ENCODE peak calls at places on chromosomes 2 and 18, in eight cellular contexts. U is tibial artery, H is prostate gland, Q is GM06990, I is A549, O is GM12878, X is astrocyte of the cerebellum, Y is choroid plexus epithelial cell. M is an unnamed sample.

GRCh38 chr2:58097025-58097424 is 50.4 kb downstream of the VRK2 start:
- DNase-seq in H (no peak), I (no peak), Y (no peak), U (no peak), Q (no peak), X (no peak), O (no peak), M (no peak)

GRCh38 chr2:13682878-13683277 is 949.6 kb upstream of the LRATD1 start:
- DNase-seq in Q (no peak), X (peak), O (no peak), I (no peak), Y (peak), H (peak), U (no peak), M (peak)

GRCh38 chr2:80856227-80856626 is 551.7 kb upstream of the LRRTM1 start:
- DNase-seq in Q (no peak), I (no peak), U (no peak), O (no peak), Y (no peak), H (no peak), X (no peak), M (no peak)

GRCh38 chr2:2328847-2329246 is 2.2 kb downstream of the MYT1L start:
- DNase-seq in Q (no peak), I (no peak), X (no peak), H (no peak), Y (peak), U (no peak), O (no peak), M (no peak)

GRCh38 chr2:72984172-72984671 is 66.9 kb downstream of the EMX1 start:
- DNase-seq in O (no peak), H (no peak), I (no peak), X (no peak), Y (no peak), U (no peak), Q (no peak), M (no peak)

GRCh38 chr2:33051586-33052385 is 105.0 kb downstream of the LTBP1 start:
- DNase-seq in Q (no peak), U (peak), X (peak), H (no peak), O (no peak), Y (peak), I (peak), M (peak)

GRCh38 chr2:151334082-151334815 is 23.1 kb upstream of the TNFAIP6 start:
- DNase-seq in H (no peak), O (no peak), X (peak), I (peak), U (no peak), Y (peak), Q (no peak), M (peak)

GRCh38 chr2:85924522-85924921 is 35.7 kb upstream of the ST3GAL5 start:
- DNase-seq in Y (peak), X (peak), Q (no peak), U (peak), I (no peak), H (peak), O (no peak), M (peak)

GRCh38 chr2:37464064-37464463 is 119.6 kb downstream of the QPCT start:
- DNase-seq in I (no peak), O (no peak), X (no peak), H (peak), U (no peak), Q (no peak), Y (no peak), M (no peak)

GRCh38 chr2:29189052-29189451 is 73.8 kb downstream of the CLIP4 start:
- DNase-seq in Y (no peak), X (no peak), Q (no peak), I (no peak), H (no peak), O (peak), U (no peak), M (no peak)

GRCh38 chr2:29193111-29193510 is 77.9 kb downstream of the CLIP4 start:
- DNase-seq in X (no peak), Y (no peak), U (no peak), I (no peak), H (no peak), O (no peak), Q (no peak), M (no peak)

GRCh38 chr2:29192526-29192925 is 77.3 kb downstream of the CLIP4 start:
- DNase-seq in O (no peak), U (no peak), X (no peak), H (no peak), I (no peak), Y (no peak), Q (no peak), M (peak)

GRCh38 chr2:29193681-29194080 is 78.5 kb downstream of the CLIP4 start:
- DNase-seq in O (no peak), U (no peak), I (no peak), Q (no peak), X (no peak), Y (no peak), H (no peak), M (no peak)

DNA sequence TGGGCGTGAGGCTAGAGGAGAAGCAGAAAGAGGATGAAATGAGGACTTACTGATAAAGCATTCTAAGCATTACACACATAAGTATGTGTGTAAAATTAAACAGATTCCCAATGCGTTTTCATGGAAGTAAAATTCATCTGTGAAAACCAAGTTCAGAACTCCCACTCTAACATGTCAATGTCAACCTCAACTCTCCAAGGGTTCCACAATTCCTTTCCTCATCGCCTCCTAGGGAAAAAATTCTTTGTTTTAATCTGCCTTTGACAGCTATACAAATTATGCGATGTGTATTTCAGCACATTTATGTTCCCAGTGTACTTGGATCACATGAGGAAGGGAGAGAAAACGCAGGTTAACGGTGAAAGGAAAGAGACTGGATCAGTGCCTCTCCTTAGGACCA is 76.6 kb downstream of the CLIP4 start:
- DNase-seq in O (no peak), U (no peak), Y (no peak), I (no peak), X (no peak), H (no peak), Q (no peak), M (no peak)
- H3K4me3 ChIP-seq in O (no peak), U (no peak), Y (no peak), I (no peak), X (no peak), H (no peak), Q (no peak), M (no peak)

DNA sequence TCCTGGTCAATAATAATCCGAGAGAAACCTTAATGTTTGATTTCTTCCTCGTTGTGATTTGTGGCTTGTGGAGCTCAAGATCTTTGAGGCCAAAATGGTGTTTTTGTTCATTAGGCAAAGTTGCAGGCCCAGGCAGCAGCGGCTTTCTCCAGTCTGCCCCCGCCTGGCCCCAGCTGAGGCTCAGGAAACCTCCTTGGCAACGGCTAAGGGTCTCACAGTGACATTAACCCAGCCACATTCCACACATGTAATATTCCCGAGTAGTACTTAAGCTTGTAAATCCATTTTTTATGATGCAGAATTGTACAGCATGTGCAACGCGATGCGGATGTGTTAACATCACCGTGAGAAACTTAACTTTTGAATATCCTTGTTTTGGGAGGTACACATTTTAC is 200.1 kb downstream of the BCL11A start:
- DNase-seq in X (no peak), Q (peak), Y (no peak), H (peak), O (no peak), U (no peak), I (no peak), M (no peak)
- TF ChIP-seq CTCF in X (no peak), Q (peak), Y (no peak), H (no peak), O (no peak), U (no peak), I (no peak), M (no peak)

GRCh38 chr2:6866239-6866745 is 585 bp upstream of the CMPK2 start:
- DNase-seq in Q (no peak), I (peak), O (peak), U (no peak), Y (peak), X (peak), H (no peak), M (peak)

GRCh38 chr2:6865346-6866238 is at the start of gene CMPK2:
- DNase-seq in Q (peak), Y (peak), U (peak), I (peak), O (peak), X (peak), H (peak), M (peak)

GRCh38 chr2:6864938-6865345 is 765 bp downstream of the CMPK2 start:
- DNase-seq in X (no peak), U (no peak), Q (no peak), I (no peak), O (no peak), H (no peak), Y (peak), M (no peak)

GRCh38 chr2:6864251-6864758 is 1.4 kb downstream of the CMPK2 start:
- DNase-seq in Q (no peak), X (no peak), U (no peak), Y (peak), H (no peak), I (no peak), O (no peak), M (no peak)

GRCh38 chr2:6863792-6864191 is 1.9 kb downstream of the CMPK2 start:
- DNase-seq in Y (no peak), H (no peak), X (no peak), I (no peak), Q (no peak), O (no peak), U (no peak), M (no peak)
- H3K4me3 ChIP-seq in Y (no peak), H (no peak), X (no peak), I (no peak), Q (no peak), O (peak), U (no peak), M (no peak)

GRCh38 chr18:24600076-24600654 is 139.7 kb downstream of the HRH4 start:
- DNase-seq in H (peak), Q (peak), Y (peak), I (peak), O (no peak), X (peak), U (no peak), M (peak)
- TF ChIP-seq CTCF in H (no peak), Q (peak), Y (peak), I (peak), O (peak), X (peak), U (peak), M (peak)

GRCh38 chr18:499351-500229 is 911 bp downstream of the COLEC12 start:
- DNase-seq in Q (no peak), X (no peak), U (no peak), H (peak), O (no peak), I (no peak), Y (peak), M (peak)

GRCh38 chr18:498901-499300 is 1.6 kb downstream of the COLEC12 start:
- DNase-seq in I (no peak), H (no peak), Y (no peak), O (no peak), X (no peak), Q (no peak), U (no peak), M (peak)

GRCh38 chr18:500230-500555 is 308 bp downstream of the COLEC12 start:
- DNase-seq in Y (no peak), X (no peak), I (no peak), Q (no peak), O (no peak), U (no peak), H (no peak), M (peak)

GRCh38 chr18:501406-501714 is 859 bp upstream of the COLEC12 start:
- DNase-seq in Y (no peak), O (no peak), I (no peak), H (no peak), Q (no peak), U (no peak), X (no peak), M (no peak)

DNA sequence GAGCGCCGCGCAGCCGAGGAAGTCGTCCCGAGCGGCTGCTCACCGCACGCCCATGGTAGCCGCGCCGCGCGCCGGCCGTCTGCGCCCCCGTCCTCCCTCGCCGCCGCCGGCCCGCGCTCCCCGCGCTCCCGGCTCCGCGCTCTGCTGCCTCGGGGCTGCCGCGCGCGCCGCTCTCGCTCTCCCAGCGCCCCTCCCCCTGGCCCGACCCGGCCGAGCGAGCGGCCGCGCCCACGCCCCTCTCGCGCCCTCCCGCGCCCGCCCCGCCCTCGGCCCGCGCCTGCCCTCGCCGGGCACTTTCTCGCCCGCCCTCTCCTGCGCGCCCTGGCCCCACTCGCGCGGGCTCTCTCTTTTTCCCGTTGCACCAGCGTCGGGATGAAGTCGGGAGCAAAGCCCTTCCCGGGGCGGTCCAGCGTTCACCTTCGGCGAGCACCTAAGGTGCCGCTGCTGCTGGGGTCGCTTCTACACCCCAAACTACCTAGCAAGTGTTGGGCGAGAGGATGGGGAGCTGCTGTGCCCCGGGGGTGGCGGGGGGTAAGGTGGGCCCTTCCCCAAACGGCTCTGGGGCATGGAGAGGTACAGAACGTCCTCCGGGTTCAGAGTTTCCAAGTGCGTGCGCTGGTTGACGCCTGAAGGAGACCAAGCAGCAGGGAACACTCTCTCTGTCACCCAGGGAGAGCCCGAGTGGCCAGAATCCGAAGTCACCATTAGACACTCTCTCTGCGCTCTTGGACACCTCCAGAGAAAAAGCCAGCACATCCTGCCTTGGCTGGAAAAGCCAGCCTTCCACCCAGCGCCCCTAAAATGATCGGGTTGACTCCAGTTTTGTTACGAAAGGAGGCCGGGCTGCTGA is at the start of gene COLEC12:
- DNase-seq in Q (no peak), X (no peak), Y (no peak), I (no peak), U (no peak), O (no peak), H (peak), M (peak)
- H3K4me3 ChIP-seq in Q (no peak), X (peak), Y (peak), I (peak), U (peak), O (no peak), H (peak), M (peak)

GRCh38 chr18:11587846-11588245 is 21.6 kb upstream of the SLC35G4 start:
- DNase-seq in U (no peak), I (no peak), X (no peak), Y (no peak), H (no peak), Q (no peak), O (no peak), M (no peak)
- TF ChIP-seq CTCF in U (no peak), I (no peak), X (no peak), Y (no peak), H (no peak), Q (no peak), O (no peak), M (no peak)

GRCh38 chr18:58861853-58862252 is 2.8 kb upstream of the ZNF532 start:
- DNase-seq in Q (no peak), U (no peak), Y (no peak), I (no peak), O (no peak), X (no peak), H (no peak), M (no peak)

GRCh38 chr18:58863539-58864145 is 1.0 kb upstream of the ZNF532 start:
- DNase-seq in Q (peak), H (peak), O (no peak), U (peak), I (no peak), X (no peak), Y (peak), M (no peak)

GRCh38 chr18:58861353-58861752 is 3.3 kb upstream of the ZNF532 start:
- DNase-seq in X (no peak), U (no peak), O (no peak), Q (no peak), H (no peak), Y (no peak), I (no peak), M (no peak)

GRCh38 chr18:58862851-58863538 is 1.7 kb upstream of the ZNF532 start:
- DNase-seq in H (no peak), I (peak), Q (peak), X (no peak), U (no peak), Y (peak), O (no peak), M (peak)

DNA sequence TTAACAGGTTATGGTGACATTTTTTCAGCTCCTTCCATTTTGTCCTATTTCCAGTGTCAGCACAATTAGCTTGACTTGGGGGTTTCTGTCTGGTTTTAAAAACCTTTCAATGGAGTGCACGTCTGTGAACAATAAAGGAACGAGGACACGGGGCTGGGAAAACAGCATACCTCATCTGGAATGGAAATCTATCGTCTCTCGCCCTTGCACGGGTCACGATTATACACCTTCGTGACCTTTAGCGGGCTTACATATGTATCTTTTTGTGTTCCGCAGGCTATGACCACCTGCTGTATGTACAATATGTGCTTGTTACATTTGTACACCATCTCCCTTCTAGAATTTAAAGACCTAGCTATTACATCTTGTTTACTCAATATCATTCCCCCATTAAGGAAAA is 2.3 kb upstream of the ZNF532 start:
- DNase-seq in H (no peak), U (no peak), I (no peak), Y (no peak), O (no peak), X (no peak), Q (no peak), M (no peak)
- H3K4me3 ChIP-seq in H (peak), U (peak), I (peak), Y (peak), O (peak), X (peak), Q (no peak), M (peak)

DNA sequence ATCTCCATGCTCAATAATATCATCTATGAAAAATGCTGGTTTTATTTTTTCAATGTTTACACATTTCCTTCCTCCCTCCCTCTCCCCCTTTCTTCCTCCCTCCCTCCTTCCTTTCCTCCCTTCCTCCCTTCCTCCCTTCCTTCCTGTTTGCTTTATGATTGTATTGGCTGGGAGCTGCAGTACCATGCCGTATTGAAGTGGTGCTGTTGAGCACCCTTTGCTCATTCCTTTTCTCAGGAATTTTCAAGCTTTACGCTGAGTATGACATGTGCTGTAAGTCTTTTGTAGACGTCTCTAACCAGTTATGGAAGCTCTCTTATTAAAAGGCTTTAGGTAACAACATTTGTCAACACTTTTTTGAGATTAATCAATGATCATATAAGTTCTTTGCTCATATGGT is 100.4 kb downstream of the SNTG2 start:
- DNase-seq in H (no peak), X (no peak), O (no peak), Y (peak), Q (no peak), I (no peak), U (no peak), M (peak)
- TF ChIP-seq CTCF in H (no peak), X (peak), O (no peak), Y (peak), Q (no peak), I (no peak), U (no peak), M (peak)

GRCh38 chr18:76806301-76806700 is 16.1 kb upstream of the ZNF236 start:
- DNase-seq in I (no peak), U (no peak), X (no peak), O (no peak), Q (no peak), H (no peak), Y (no peak), M (no peak)

GRCh38 chr18:76801567-76802505 is 20.5 kb upstream of the ZNF236 start:
- DNase-seq in U (peak), I (peak), H (peak), X (no peak), Y (peak), Q (peak), O (no peak), M (peak)

GRCh38 chr18:76805221-76805620 is 17.1 kb upstream of the ZNF236 start:
- DNase-seq in U (no peak), X (no peak), I (no peak), H (no peak), Q (no peak), Y (peak), O (no peak), M (peak)

GRCh38 chr18:76803814-76804213 is 18.5 kb upstream of the ZNF236 start:
- DNase-seq in X (peak), I (peak), Q (no peak), H (peak), Y (peak), U (peak), O (peak), M (peak)

GRCh38 chr18:76803413-76803812 is 18.9 kb upstream of the ZNF236 start:
- DNase-seq in Y (no peak), O (no peak), X (no peak), H (no peak), U (no peak), I (no peak), Q (no peak), M (no peak)
- H3K4me3 ChIP-seq in Y (peak), O (no peak), X (no peak), H (no peak), U (no peak), I (no peak), Q (no peak), M (no peak)

M was measured in astrocyte of the spinal cord.